ENCODE peak calls at places on chromosomes 13 and 19, in four cellular contexts. One of them, this sample, is unnamed.

GRCh38 chr19:29724102-29724641 is 9.1 kb upstream of the C19orf12 start:
- DNase-seq in GM03348: peak
- DNase-seq in cerebellar nuclear complex: no peak
- DNase-seq in naive thymus-derived CD4-positive, alpha-beta T cell: peak
- DNase-seq in this sample: no peak

GRCh38 chr13:99265823-99266426 is 7.7 kb upstream of the GPR18 start:
- DNase-seq in GM03348: peak
- DNase-seq in naive thymus-derived CD4-positive, alpha-beta T cell: peak
- DNase-seq in cerebellar nuclear complex: no peak
- DNase-seq in this sample: peak

GRCh38 chr13:109840201-109840892 is 54.0 kb upstream of the IRS2 start:
- DNase-seq in cerebellar nuclear complex: no peak
- DNase-seq in GM03348: peak
- DNase-seq in naive thymus-derived CD4-positive, alpha-beta T cell: no peak
- DNase-seq in this sample: no peak

GRCh38 chr13:26019881-26020535 is 31.8 kb downstream of the SHISA2 start:
- DNase-seq in naive thymus-derived CD4-positive, alpha-beta T cell: no peak
- DNase-seq in GM03348: peak
- DNase-seq in cerebellar nuclear complex: no peak
- DNase-seq in this sample: no peak

GRCh38 chr13:100602472-100603142 is 14.0 kb upstream of the GGACT start:
- DNase-seq in GM03348: no peak
- DNase-seq in cerebellar nuclear complex: no peak
- DNase-seq in naive thymus-derived CD4-positive, alpha-beta T cell: no peak
- DNase-seq in this sample: no peak

GRCh38 chr13:21849323-21849722 is 178.4 kb downstream of the FGF9 start:
- DNase-seq in GM03348: peak
- DNase-seq in naive thymus-derived CD4-positive, alpha-beta T cell: no peak
- DNase-seq in cerebellar nuclear complex: no peak
- DNase-seq in this sample: no peak

GRCh38 chr13:98419786-98420559 is 156.9 kb downstream of the STK24 start:
- DNase-seq in naive thymus-derived CD4-positive, alpha-beta T cell: no peak
- DNase-seq in GM03348: no peak
- DNase-seq in cerebellar nuclear complex: no peak
- DNase-seq in this sample: no peak

GRCh38 chr13:85631801-85632200 is 167.4 kb downstream of the SLITRK6 start:
- DNase-seq in GM03348: no peak
- DNase-seq in cerebellar nuclear complex: no peak
- DNase-seq in naive thymus-derived CD4-positive, alpha-beta T cell: no peak
- DNase-seq in this sample: no peak

GRCh38 chr19:6551607-6552450 is 21.0 kb downstream of the TNFSF9 start:
- DNase-seq in naive thymus-derived CD4-positive, alpha-beta T cell: peak
- DNase-seq in GM03348: peak
- DNase-seq in cerebellar nuclear complex: no peak
- DNase-seq in this sample: peak

GRCh38 chr13:27012482-27013197 is 159.0 kb downstream of the USP12 start:
- DNase-seq in cerebellar nuclear complex: no peak
- DNase-seq in naive thymus-derived CD4-positive, alpha-beta T cell: no peak
- DNase-seq in GM03348: peak
- DNase-seq in this sample: no peak

GRCh38 chr19:6092329-6093286 is 17.7 kb downstream of the RFX2 start:
- DNase-seq in cerebellar nuclear complex: no peak
- DNase-seq in naive thymus-derived CD4-positive, alpha-beta T cell: no peak
- DNase-seq in GM03348: peak
- DNase-seq in this sample: peak

GRCh38 chr19:49923055-49924003 is 5.7 kb upstream of the ATF5 start:
- DNase-seq in GM03348: no peak
- DNase-seq in cerebellar nuclear complex: no peak
- DNase-seq in naive thymus-derived CD4-positive, alpha-beta T cell: no peak
- DNase-seq in this sample: no peak

GRCh38 chr19:18009412-18010066 is 1.6 kb downstream of the ARRDC2 start:
- DNase-seq in naive thymus-derived CD4-positive, alpha-beta T cell: peak
- DNase-seq in cerebellar nuclear complex: no peak
- DNase-seq in GM03348: no peak
- DNase-seq in this sample: no peak

GRCh38 chr19:49514151-49514550 is 1.7 kb downstream of the FCGRT start:
- DNase-seq in GM03348: no peak
- DNase-seq in cerebellar nuclear complex: no peak
- DNase-seq in naive thymus-derived CD4-positive, alpha-beta T cell: no peak
- DNase-seq in this sample: no peak

GRCh38 chr13:59494560-59494970 is 669.2 kb downstream of the DIAPH3 start:
- DNase-seq in cerebellar nuclear complex: peak
- DNase-seq in GM03348: peak
- DNase-seq in naive thymus-derived CD4-positive, alpha-beta T cell: no peak
- DNase-seq in this sample: no peak

GRCh38 chr13:109698779-109699178 is 87.6 kb downstream of the IRS2 start:
- DNase-seq in cerebellar nuclear complex: no peak
- DNase-seq in GM03348: peak
- DNase-seq in naive thymus-derived CD4-positive, alpha-beta T cell: no peak
- DNase-seq in this sample: no peak

GRCh38 chr13:50691682-50692263 is 151.7 kb downstream of the DLEU7 start:
- DNase-seq in naive thymus-derived CD4-positive, alpha-beta T cell: no peak
- DNase-seq in GM03348: no peak
- DNase-seq in cerebellar nuclear complex: no peak
- DNase-seq in this sample: no peak

GRCh38 chr13:26476111-26476743 is 81.3 kb upstream of the WASF3 start:
- DNase-seq in GM03348: peak
- DNase-seq in cerebellar nuclear complex: no peak
- DNase-seq in naive thymus-derived CD4-positive, alpha-beta T cell: no peak
- DNase-seq in this sample: no peak

GRCh38 chr19:5246554-5247155 is 94.0 kb downstream of the PTPRS start:
- DNase-seq in naive thymus-derived CD4-positive, alpha-beta T cell: no peak
- DNase-seq in cerebellar nuclear complex: no peak
- DNase-seq in GM03348: no peak
- DNase-seq in this sample: no peak

GRCh38 chr19:41595258-41595889 is 19.4 kb downstream of the CEACAM21 start:
- DNase-seq in cerebellar nuclear complex: no peak
- DNase-seq in GM03348: peak
- DNase-seq in naive thymus-derived CD4-positive, alpha-beta T cell: peak
- DNase-seq in this sample: peak

GRCh38 chr13:69050696-69051095 is 1056.9 kb upstream of the ATXN8OS start:
- DNase-seq in naive thymus-derived CD4-positive, alpha-beta T cell: no peak
- DNase-seq in GM03348: no peak
- DNase-seq in cerebellar nuclear complex: no peak
- DNase-seq in this sample: no peak

GRCh38 chr19:46718157-46718933 is 1.4 kb upstream of the PRKD2 start:
- DNase-seq in GM03348: no peak
- DNase-seq in naive thymus-derived CD4-positive, alpha-beta T cell: peak
- DNase-seq in cerebellar nuclear complex: no peak
- DNase-seq in this sample: no peak

GRCh38 chr13:36031490-36031889 is 99.7 kb downstream of the DCLK1 start:
- DNase-seq in naive thymus-derived CD4-positive, alpha-beta T cell: no peak
- DNase-seq in GM03348: no peak
- DNase-seq in cerebellar nuclear complex: no peak
- DNase-seq in this sample: no peak

GRCh38 chr19:5130371-5131030 is 161.6 kb downstream of the KDM4B start:
- DNase-seq in GM03348: no peak
- DNase-seq in naive thymus-derived CD4-positive, alpha-beta T cell: peak
- DNase-seq in cerebellar nuclear complex: no peak
- DNase-seq in this sample: no peak

GRCh38 chr19:48868196-48868886 is at the start of gene PLEKHA4:
- DNase-seq in GM03348: peak
- DNase-seq in naive thymus-derived CD4-positive, alpha-beta T cell: no peak
- DNase-seq in cerebellar nuclear complex: no peak
- DNase-seq in this sample: no peak

GRCh38 chr13:97328222-97328790 is 105.7 kb upstream of the RAP2A start:
- DNase-seq in naive thymus-derived CD4-positive, alpha-beta T cell: no peak
- DNase-seq in GM03348: peak
- DNase-seq in cerebellar nuclear complex: peak
- DNase-seq in this sample: no peak

GRCh38 chr13:67421475-67421874 is 191.3 kb upstream of the PCDH9 start:
- DNase-seq in GM03348: no peak
- DNase-seq in cerebellar nuclear complex: no peak
- DNase-seq in naive thymus-derived CD4-positive, alpha-beta T cell: no peak
- DNase-seq in this sample: no peak

GRCh38 chr13:114134111-114134943 is 1.9 kb upstream of the RASA3 start:
- DNase-seq in cerebellar nuclear complex: no peak
- DNase-seq in naive thymus-derived CD4-positive, alpha-beta T cell: no peak
- DNase-seq in GM03348: no peak
- DNase-seq in this sample: no peak

GRCh38 chr13:112901951-112902651 is 66.9 kb upstream of the MCF2L start:
- DNase-seq in GM03348: no peak
- DNase-seq in cerebellar nuclear complex: no peak
- DNase-seq in naive thymus-derived CD4-positive, alpha-beta T cell: no peak
- DNase-seq in this sample: no peak

GRCh38 chr19:55372316-55373081 is 2.2 kb upstream of the IL11 start:
- DNase-seq in cerebellar nuclear complex: no peak
- DNase-seq in naive thymus-derived CD4-positive, alpha-beta T cell: no peak
- DNase-seq in GM03348: no peak
- DNase-seq in this sample: no peak

GRCh38 chr13:27022571-27023311 is 148.9 kb downstream of the USP12 start:
- DNase-seq in naive thymus-derived CD4-positive, alpha-beta T cell: no peak
- DNase-seq in GM03348: no peak
- DNase-seq in cerebellar nuclear complex: no peak
- DNase-seq in this sample: peak

GRCh38 chr13:83215627-83216026 is 666.6 kb downstream of the SLITRK1 start:
- DNase-seq in GM03348: peak
- DNase-seq in naive thymus-derived CD4-positive, alpha-beta T cell: no peak
- DNase-seq in cerebellar nuclear complex: no peak
- DNase-seq in this sample: no peak